ENCODE peak calls at places on chromosomes 7 and 10, in nine cellular contexts. W, D, T, P, G, Q, Z, O and V are unnamed samples.

GRCh38 chr7:104410742-104411141 is 82.3 kb downstream of the LHFPL3 start:
- DNase-seq in W (no peak), D (no peak), T (no peak), P (no peak), G (no peak), Q (no peak), Z (no peak), O (no peak), V (no peak)

GRCh38 chr7:143352506-143353130 is 9.9 kb downstream of the FAM131B start:
- DNase-seq in W (no peak), D (no peak), T (no peak), P (no peak), G (no peak), Q (no peak), Z (no peak), O (peak; percentile 86), V (no peak)

GRCh38 chr7:47496064-47496665 is 85.7 kb downstream of the TNS3 start:
- DNase-seq in W (no peak), D (no peak), T (no peak), P (peak; percentile 44), G (no peak), Q (no peak), Z (no peak), O (no peak), V (no peak)

GRCh38 chr7:1848911-1849311 is 178.8 kb downstream of the ELFN1 start:
- DNase-seq in W (no peak), D (no peak), T (no peak), P (no peak), G (peak; percentile 52), Q (no peak), Z (no peak), O (no peak), V (no peak)

GRCh38 chr7:118870187-118870586 is 645.7 kb downstream of the ANKRD7 start:
- DNase-seq in W (no peak), D (no peak), T (no peak), P (peak; percentile 21), G (no peak), Q (no peak), Z (peak; percentile 50), O (peak; percentile 62), V (peak; percentile 26)

GRCh38 chr7:29879609-29880008 is 73.3 kb downstream of the WIPF3 start:
- DNase-seq in W (no peak), D (no peak), T (no peak), P (no peak), G (no peak), Q (no peak), Z (no peak), O (no peak), V (no peak)

GRCh38 chr7:45663167-45663921 is 89.2 kb downstream of the ADCY1 start:
- DNase-seq in W (peak; percentile 45), D (peak; percentile 4), T (peak; percentile 82), P (peak; percentile 17), G (peak; percentile 58), Q (peak; percentile 16), Z (no peak), O (peak; percentile 52), V (no peak)

GRCh38 chr7:151320263-151320845 is 21.3 kb upstream of the NUB1 start:
- DNase-seq in W (no peak), D (no peak), T (peak; percentile 75), P (no peak), G (no peak), Q (no peak), Z (no peak), O (no peak), V (no peak)

GRCh38 chr10:95121904-95122303 is 52.6 kb upstream of the CYP2C8 start:
- DNase-seq in W (no peak), D (no peak), T (no peak), P (no peak), G (no peak), Q (no peak), Z (no peak), O (no peak), V (no peak)

GRCh38 chr10:98168147-98168546 is 33.7 kb downstream of the R3HCC1L start:
- DNase-seq in W (no peak), D (no peak), T (no peak), P (peak; percentile 48), G (no peak), Q (no peak), Z (no peak), O (no peak), V (peak; percentile 34)

GRCh38 chr7:424961-425793 is 94.5 kb downstream of the PDGFA start:
- DNase-seq in W (no peak), D (no peak), T (no peak), P (no peak), G (peak; percentile 89), Q (no peak), Z (no peak), O (no peak), V (no peak)

GRCh38 chr7:17520941-17521340 is 222.5 kb downstream of the AHR start:
- DNase-seq in W (no peak), D (no peak), T (no peak), P (peak; percentile 13), G (no peak), Q (no peak), Z (no peak), O (no peak), V (no peak)

GRCh38 chr7:38977658-38978057 is at the start of gene POU6F2:
- DNase-seq in W (no peak), D (no peak), T (no peak), P (no peak), G (no peak), Q (no peak), Z (no peak), O (no peak), V (no peak)

GRCh38 chr7:85587777-85588176 is 400.9 kb upstream of the SEMA3D start:
- DNase-seq in W (no peak), D (no peak), T (no peak), P (no peak), G (no peak), Q (no peak), Z (no peak), O (no peak), V (no peak)

GRCh38 chr10:44864042-44864436 is 47.1 kb upstream of the TMEM72 start:
- DNase-seq in W (no peak), D (no peak), T (peak; percentile 70), P (peak; percentile 7), G (peak; percentile 67), Q (no peak), Z (no peak), O (peak; percentile 74), V (no peak)

GRCh38 chr7:157556339-157556944 is 219.6 kb downstream of the DNAJB6 start:
- DNase-seq in W (no peak), D (no peak), T (no peak), P (no peak), G (peak; percentile 10), Q (no peak), Z (no peak), O (no peak), V (no peak)